ENCODE peak calls at places on chromosomes 12 and 14, in ten cellular contexts. One of them, this sample, is unnamed.

GRCh38 chr12:130827432-130827831 is 11.6 kb downstream of the STX2 start:
- DNase-seq in smooth muscle cell of the brain vasculature: no peak
- DNase-seq in cardiac muscle cell: no peak
- DNase-seq in T-helper 2 cell: no peak
- DNase-seq in type B pancreatic cell: no peak
- DNase-seq in lower leg skin: no peak
- DNase-seq in Daoy: no peak
- DNase-seq in HL-60: no peak
- DNase-seq in activated CD4-positive, alpha-beta T cell treated with anti-CD3 and anti-CD28 coated beads for 36 hours: no peak
- DNase-seq in fibroblast of pulmonary artery: no peak
- DNase-seq in this sample: no peak

GRCh38 chr12:107984973-107985372 is 144.1 kb upstream of the WSCD2 start:
- DNase-seq in fibroblast of pulmonary artery: no peak
- DNase-seq in HL-60: no peak
- DNase-seq in activated CD4-positive, alpha-beta T cell treated with anti-CD3 and anti-CD28 coated beads for 36 hours: no peak
- DNase-seq in type B pancreatic cell: no peak
- DNase-seq in lower leg skin: no peak
- DNase-seq in T-helper 2 cell: no peak
- DNase-seq in smooth muscle cell of the brain vasculature: no peak
- DNase-seq in cardiac muscle cell: no peak
- DNase-seq in Daoy: no peak
- DNase-seq in this sample: no peak

GRCh38 chr14:23469906-23470403 is 452 bp downstream of the NGDN start:
- DNase-seq in smooth muscle cell of the brain vasculature: no peak
- DNase-seq in type B pancreatic cell: no peak
- DNase-seq in activated CD4-positive, alpha-beta T cell treated with anti-CD3 and anti-CD28 coated beads for 36 hours: peak
- DNase-seq in HL-60: no peak
- DNase-seq in Daoy: no peak
- DNase-seq in T-helper 2 cell: no peak
- DNase-seq in cardiac muscle cell: no peak
- DNase-seq in lower leg skin: no peak
- DNase-seq in fibroblast of pulmonary artery: no peak
- DNase-seq in this sample: no peak

GRCh38 chr12:56630180-56630632 is at the start of gene BAZ2A:
- DNase-seq in cardiac muscle cell: peak
- DNase-seq in type B pancreatic cell: peak
- DNase-seq in smooth muscle cell of the brain vasculature: no peak
- DNase-seq in HL-60: peak
- DNase-seq in T-helper 2 cell: peak
- DNase-seq in Daoy: peak
- DNase-seq in lower leg skin: peak
- DNase-seq in activated CD4-positive, alpha-beta T cell treated with anti-CD3 and anti-CD28 coated beads for 36 hours: peak
- DNase-seq in fibroblast of pulmonary artery: peak
- DNase-seq in this sample: peak

GRCh38 chr14:100203962-100204834 is 34.7 kb upstream of the YY1 start:
- DNase-seq in lower leg skin: no peak
- DNase-seq in smooth muscle cell of the brain vasculature: no peak
- DNase-seq in fibroblast of pulmonary artery: peak
- DNase-seq in T-helper 2 cell: no peak
- DNase-seq in Daoy: no peak
- DNase-seq in HL-60: no peak
- DNase-seq in cardiac muscle cell: peak
- DNase-seq in activated CD4-positive, alpha-beta T cell treated with anti-CD3 and anti-CD28 coated beads for 36 hours: no peak
- DNase-seq in type B pancreatic cell: no peak
- DNase-seq in this sample: no peak

GRCh38 chr12:21502164-21502496 is 541 bp downstream of the GOLT1B start:
- DNase-seq in type B pancreatic cell: no peak
- DNase-seq in cardiac muscle cell: peak
- DNase-seq in lower leg skin: peak
- DNase-seq in T-helper 2 cell: no peak
- DNase-seq in activated CD4-positive, alpha-beta T cell treated with anti-CD3 and anti-CD28 coated beads for 36 hours: peak
- DNase-seq in fibroblast of pulmonary artery: peak
- DNase-seq in smooth muscle cell of the brain vasculature: peak
- DNase-seq in HL-60: peak
- DNase-seq in Daoy: peak
- DNase-seq in this sample: peak

GRCh38 chr12:14545144-14546124 is 22.2 kb downstream of the PLBD1 start:
- DNase-seq in fibroblast of pulmonary artery: no peak
- DNase-seq in HL-60: no peak
- DNase-seq in type B pancreatic cell: no peak
- DNase-seq in T-helper 2 cell: no peak
- DNase-seq in Daoy: no peak
- DNase-seq in lower leg skin: no peak
- DNase-seq in smooth muscle cell of the brain vasculature: no peak
- DNase-seq in activated CD4-positive, alpha-beta T cell treated with anti-CD3 and anti-CD28 coated beads for 36 hours: no peak
- DNase-seq in cardiac muscle cell: no peak
- DNase-seq in this sample: no peak

GRCh38 chr14:100535287-100536131 is 51.7 kb downstream of the BEGAIN start:
- DNase-seq in fibroblast of pulmonary artery: no peak
- DNase-seq in lower leg skin: peak
- DNase-seq in HL-60: no peak
- DNase-seq in T-helper 2 cell: no peak
- DNase-seq in smooth muscle cell of the brain vasculature: no peak
- DNase-seq in type B pancreatic cell: peak
- DNase-seq in activated CD4-positive, alpha-beta T cell treated with anti-CD3 and anti-CD28 coated beads for 36 hours: peak
- DNase-seq in cardiac muscle cell: no peak
- DNase-seq in Daoy: no peak
- DNase-seq in this sample: no peak

GRCh38 chr14:60097974-60098373 is 6.3 kb downstream of the PCNX4 start:
- DNase-seq in HL-60: no peak
- DNase-seq in type B pancreatic cell: no peak
- DNase-seq in activated CD4-positive, alpha-beta T cell treated with anti-CD3 and anti-CD28 coated beads for 36 hours: no peak
- DNase-seq in cardiac muscle cell: no peak
- DNase-seq in smooth muscle cell of the brain vasculature: no peak
- DNase-seq in lower leg skin: no peak
- DNase-seq in Daoy: no peak
- DNase-seq in fibroblast of pulmonary artery: no peak
- DNase-seq in T-helper 2 cell: no peak
- DNase-seq in this sample: no peak

GRCh38 chr12:10453144-10453543 is at the start of gene KLRC1:
- DNase-seq in type B pancreatic cell: no peak
- DNase-seq in activated CD4-positive, alpha-beta T cell treated with anti-CD3 and anti-CD28 coated beads for 36 hours: no peak
- DNase-seq in fibroblast of pulmonary artery: no peak
- DNase-seq in HL-60: no peak
- DNase-seq in T-helper 2 cell: peak
- DNase-seq in lower leg skin: no peak
- DNase-seq in cardiac muscle cell: no peak
- DNase-seq in Daoy: no peak
- DNase-seq in smooth muscle cell of the brain vasculature: no peak
- DNase-seq in this sample: no peak

GRCh38 chr12:106774808-106775524 is 484 bp downstream of the RIC8B start:
- DNase-seq in activated CD4-positive, alpha-beta T cell treated with anti-CD3 and anti-CD28 coated beads for 36 hours: peak
- DNase-seq in cardiac muscle cell: no peak
- DNase-seq in type B pancreatic cell: no peak
- DNase-seq in Daoy: no peak
- DNase-seq in T-helper 2 cell: no peak
- DNase-seq in fibroblast of pulmonary artery: no peak
- DNase-seq in HL-60: peak
- DNase-seq in smooth muscle cell of the brain vasculature: no peak
- DNase-seq in lower leg skin: peak
- DNase-seq in this sample: peak

GRCh38 chr14:54902521-54903420 is at the start of gene GCH1:
- DNase-seq in T-helper 2 cell: peak
- DNase-seq in cardiac muscle cell: peak
- DNase-seq in HL-60: peak
- DNase-seq in Daoy: peak
- DNase-seq in lower leg skin: peak
- DNase-seq in activated CD4-positive, alpha-beta T cell treated with anti-CD3 and anti-CD28 coated beads for 36 hours: peak
- DNase-seq in fibroblast of pulmonary artery: peak
- DNase-seq in type B pancreatic cell: peak
- DNase-seq in smooth muscle cell of the brain vasculature: no peak
- DNase-seq in this sample: peak

GRCh38 chr14:37584211-37585100 is 10.6 kb downstream of the FOXA1 start:
- DNase-seq in Daoy: peak
- DNase-seq in HL-60: no peak
- DNase-seq in smooth muscle cell of the brain vasculature: no peak
- DNase-seq in T-helper 2 cell: no peak
- DNase-seq in activated CD4-positive, alpha-beta T cell treated with anti-CD3 and anti-CD28 coated beads for 36 hours: no peak
- DNase-seq in lower leg skin: no peak
- DNase-seq in type B pancreatic cell: no peak
- DNase-seq in cardiac muscle cell: no peak
- DNase-seq in fibroblast of pulmonary artery: no peak
- DNase-seq in this sample: no peak

GRCh38 chr12:119802472-119802871 is 74.6 kb downstream of the CIT start:
- DNase-seq in fibroblast of pulmonary artery: peak
- DNase-seq in activated CD4-positive, alpha-beta T cell treated with anti-CD3 and anti-CD28 coated beads for 36 hours: no peak
- DNase-seq in T-helper 2 cell: no peak
- DNase-seq in type B pancreatic cell: no peak
- DNase-seq in lower leg skin: peak
- DNase-seq in HL-60: no peak
- DNase-seq in smooth muscle cell of the brain vasculature: no peak
- DNase-seq in Daoy: no peak
- DNase-seq in cardiac muscle cell: peak
- DNase-seq in this sample: no peak

GRCh38 chr12:103050273-103050672 is 92.8 kb downstream of the ASCL1 start:
- DNase-seq in lower leg skin: no peak
- DNase-seq in smooth muscle cell of the brain vasculature: no peak
- DNase-seq in T-helper 2 cell: no peak
- DNase-seq in type B pancreatic cell: no peak
- DNase-seq in activated CD4-positive, alpha-beta T cell treated with anti-CD3 and anti-CD28 coated beads for 36 hours: no peak
- DNase-seq in HL-60: no peak
- DNase-seq in fibroblast of pulmonary artery: no peak
- DNase-seq in cardiac muscle cell: no peak
- DNase-seq in Daoy: no peak
- DNase-seq in this sample: no peak

This sample was measured in endothelial cell of umbilical vein.